ENCODE peak calls at places on chromosomes 16 and 17, in five cellular contexts. One of them, this sample, is unnamed.

GRCh38 chr16:17369441-17369951 is 101.3 kb downstream of the XYLT1 start:
- DNase-seq in pancreas: no peak
- DNase-seq in stomach: peak; percentile 59
- DNase-seq in CD8-positive, alpha-beta T cell: peak; percentile 87
- DNase-seq in PC-9: no peak
- DNase-seq in this sample: no peak

GRCh38 chr16:1991135-1991551 is 1.4 kb downstream of the SYNGR3 start:
- DNase-seq in pancreas: no peak
- DNase-seq in stomach: peak; percentile 51
- DNase-seq in CD8-positive, alpha-beta T cell: peak; percentile 68
- DNase-seq in PC-9: no peak
- DNase-seq in this sample: no peak

GRCh38 chr17:29383687-29384086 is 6.5 kb upstream of the TAOK1 start:
- DNase-seq in pancreas: no peak
- DNase-seq in stomach: no peak
- DNase-seq in CD8-positive, alpha-beta T cell: no peak
- DNase-seq in PC-9: no peak
- DNase-seq in this sample: no peak

GRCh38 chr16:48613061-48613957 is 3.3 kb upstream of the N4BP1 start:
- DNase-seq in pancreas: no peak
- DNase-seq in stomach: peak; percentile 25
- DNase-seq in CD8-positive, alpha-beta T cell: peak; percentile 75
- DNase-seq in PC-9: peak; percentile 80
- DNase-seq in this sample: peak; percentile 15

GRCh38 chr16:15782573-15783365 is 74.1 kb downstream of the MYH11 start:
- DNase-seq in pancreas: no peak
- DNase-seq in stomach: no peak
- DNase-seq in CD8-positive, alpha-beta T cell: no peak
- DNase-seq in PC-9: no peak
- DNase-seq in this sample: no peak

GRCh38 chr16:19898924-19899604 is 14.4 kb upstream of the GPRC5B start:
- DNase-seq in pancreas: peak; percentile 61
- DNase-seq in stomach: peak; percentile 46
- DNase-seq in CD8-positive, alpha-beta T cell: no peak
- DNase-seq in PC-9: peak; percentile 50
- DNase-seq in this sample: peak; percentile 18

GRCh38 chr16:75624921-75625334 is 1.8 kb upstream of the ADAT1 start:
- DNase-seq in pancreas: no peak
- DNase-seq in stomach: no peak
- DNase-seq in CD8-positive, alpha-beta T cell: no peak
- DNase-seq in PC-9: no peak
- DNase-seq in this sample: no peak

GRCh38 chr17:83187782-83188311 is 108.4 kb downstream of the METRNL start:
- DNase-seq in pancreas: no peak
- DNase-seq in stomach: no peak
- DNase-seq in CD8-positive, alpha-beta T cell: peak; percentile 5
- DNase-seq in PC-9: no peak
- DNase-seq in this sample: no peak

GRCh38 chr17:27384721-27385120 is 71.5 kb upstream of the KSR1 start:
- DNase-seq in pancreas: no peak
- DNase-seq in stomach: no peak
- DNase-seq in CD8-positive, alpha-beta T cell: no peak
- DNase-seq in PC-9: no peak
- DNase-seq in this sample: no peak

GRCh38 chr17:31371511-31372097 is 19.9 kb upstream of the RAB11FIP4 start:
- DNase-seq in pancreas: no peak
- DNase-seq in stomach: no peak
- DNase-seq in CD8-positive, alpha-beta T cell: no peak
- DNase-seq in PC-9: no peak
- DNase-seq in this sample: no peak

GRCh38 chr17:57323391-57323790 is 67.1 kb downstream of the MSI2 start:
- DNase-seq in pancreas: no peak
- DNase-seq in stomach: no peak
- DNase-seq in CD8-positive, alpha-beta T cell: no peak
- DNase-seq in PC-9: no peak
- DNase-seq in this sample: no peak

GRCh38 chr17:14756469-14756868 is 455.6 kb downstream of the HS3ST3B1 start:
- DNase-seq in pancreas: no peak
- DNase-seq in stomach: no peak
- DNase-seq in CD8-positive, alpha-beta T cell: no peak
- DNase-seq in PC-9: no peak
- DNase-seq in this sample: no peak

GRCh38 chr17:41627316-41628072 is 3.1 kb upstream of the KRT17 start:
- DNase-seq in pancreas: no peak
- DNase-seq in stomach: no peak
- DNase-seq in CD8-positive, alpha-beta T cell: no peak
- DNase-seq in PC-9: no peak
- DNase-seq in this sample: no peak

GRCh38 chr17:63378411-63379076 is 67.6 kb downstream of the CYB561 start:
- DNase-seq in pancreas: no peak
- DNase-seq in stomach: no peak
- DNase-seq in CD8-positive, alpha-beta T cell: no peak
- DNase-seq in PC-9: no peak
- DNase-seq in this sample: no peak

GRCh38 chr16:84650062-84650991 is 2.0 kb downstream of the KLHL36 start:
- DNase-seq in pancreas: no peak
- DNase-seq in stomach: no peak
- DNase-seq in CD8-positive, alpha-beta T cell: no peak
- DNase-seq in PC-9: peak; percentile 75
- DNase-seq in this sample: no peak

GRCh38 chr16:84648595-84649510 is 542 bp downstream of the KLHL36 start:
- DNase-seq in pancreas: peak; percentile 64
- DNase-seq in stomach: peak; percentile 68
- DNase-seq in CD8-positive, alpha-beta T cell: peak; percentile 62
- DNase-seq in PC-9: no peak
- DNase-seq in this sample: no peak

GRCh38 chr16:84647830-84648594 is at the start of gene KLHL36:
- DNase-seq in pancreas: peak; percentile 60
- DNase-seq in stomach: peak; percentile 66
- DNase-seq in CD8-positive, alpha-beta T cell: peak; percentile 84
- DNase-seq in PC-9: no peak
- DNase-seq in this sample: no peak

GRCh38 chr16:84652565-84652964 is 4.3 kb downstream of the KLHL36 start:
- DNase-seq in pancreas: no peak
- DNase-seq in stomach: no peak
- DNase-seq in CD8-positive, alpha-beta T cell: peak; percentile 76
- DNase-seq in PC-9: no peak
- DNase-seq in this sample: no peak

DNA sequence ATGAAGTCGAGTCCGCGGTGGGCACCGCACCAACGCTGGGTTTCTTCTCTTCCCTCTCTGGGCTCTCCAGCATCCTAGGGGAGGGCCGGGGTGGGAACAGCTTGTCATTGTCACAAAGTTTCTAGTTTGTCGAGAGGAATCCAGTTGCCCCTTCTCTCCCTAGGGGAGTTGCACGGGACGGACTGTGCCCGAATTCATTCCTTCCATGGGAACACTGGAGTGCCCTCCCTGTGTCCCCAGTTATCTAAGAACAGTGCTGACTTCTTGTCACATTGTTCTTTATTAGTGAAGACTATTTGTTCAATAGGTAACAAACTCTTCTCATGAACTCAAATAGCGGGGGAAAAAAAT is 1.2 kb downstream of the KLHL36 start:
- DNase-seq in pancreas: no peak
- DNase-seq in stomach: no peak
- DNase-seq in CD8-positive, alpha-beta T cell: no peak
- DNase-seq in PC-9: no peak
- DNase-seq in this sample: no peak
- H3K4me3 ChIP-seq in pancreas: peak overlapping the region; percentile 90
- H3K4me3 ChIP-seq in stomach: peak overlapping the region; percentile 83
- H3K4me3 ChIP-seq in CD8-positive, alpha-beta T cell: peak overlapping the region; percentile 63
- H3K4me3 ChIP-seq in PC-9: peak overlapping the region; percentile 98
- H3K4me3 ChIP-seq in this sample: peak overlapping the region; percentile 81

DNA sequence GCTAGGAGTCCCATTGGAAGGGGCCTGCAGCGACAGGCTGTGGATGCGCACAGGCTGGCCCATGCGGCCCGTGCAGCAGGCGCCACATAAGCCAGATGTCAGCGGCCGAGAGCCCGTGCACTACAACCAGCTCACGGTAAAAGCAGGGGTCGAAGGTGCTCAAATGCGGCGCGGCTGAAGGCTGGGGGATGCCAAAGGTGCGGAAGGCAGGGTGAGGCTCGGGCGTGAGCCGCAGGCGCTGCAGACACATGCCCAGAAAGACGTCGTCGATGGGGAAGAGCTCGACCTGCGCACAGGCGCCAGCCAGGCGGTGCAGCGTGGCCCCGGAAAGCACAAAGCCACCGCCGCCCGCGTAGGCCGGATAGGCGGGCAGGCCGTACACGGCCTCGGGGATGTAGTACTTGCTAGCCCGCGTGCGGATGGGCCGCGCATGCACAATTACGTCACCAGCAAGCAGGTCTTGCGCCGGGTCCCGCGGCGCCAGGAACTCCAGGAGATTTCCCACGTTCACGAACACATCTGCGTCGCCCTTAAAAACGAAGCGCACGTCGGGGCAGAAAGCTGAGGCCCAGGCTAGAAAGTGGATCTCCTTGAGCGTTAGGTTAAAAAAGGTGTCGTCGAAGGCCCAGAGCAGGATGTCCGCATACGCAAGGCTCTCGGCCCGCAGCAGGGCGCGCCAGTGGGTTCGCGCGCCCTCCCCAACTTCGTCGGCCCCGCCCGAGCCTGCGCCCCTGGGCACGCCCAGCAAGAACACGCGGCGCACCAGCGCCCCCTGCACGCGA is 1.3 kb downstream of the B3GNT9 start:
- DNase-seq in pancreas: no peak
- DNase-seq in stomach: no peak
- DNase-seq in CD8-positive, alpha-beta T cell: no peak
- DNase-seq in PC-9: no peak
- DNase-seq in this sample: no peak
- TF ChIP-seq CTCF in pancreas: no peak
- TF ChIP-seq CTCF in stomach: no peak
- TF ChIP-seq CTCF in CD8-positive, alpha-beta T cell: no peak
- TF ChIP-seq CTCF in PC-9: no peak
- TF ChIP-seq CTCF in this sample: no peak

DNA sequence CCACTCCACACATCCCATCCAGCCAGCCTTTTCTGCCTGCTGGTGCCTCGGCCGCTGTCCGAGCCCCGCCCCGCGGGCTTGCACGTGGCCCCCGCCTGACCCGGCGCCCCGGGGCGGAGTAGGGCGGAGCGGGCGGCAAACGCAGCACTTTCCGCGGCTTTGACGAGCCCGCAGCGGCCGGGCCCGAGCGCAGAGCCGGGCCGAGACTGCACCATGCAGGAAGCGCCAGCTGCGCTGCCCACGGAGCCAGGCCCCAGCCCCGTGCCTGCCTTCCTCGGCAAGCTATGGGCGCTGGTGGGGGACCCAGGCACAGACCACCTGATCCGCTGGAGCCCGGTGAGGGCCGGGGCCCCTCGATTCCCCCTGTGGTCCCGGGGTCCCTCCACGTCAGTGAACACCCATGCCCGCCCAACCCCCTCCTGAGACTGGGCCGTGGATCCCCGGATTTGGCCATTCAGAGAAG is at the start of gene HSF4:
- DNase-seq in pancreas: no peak
- DNase-seq in stomach: peak; percentile 79
- DNase-seq in CD8-positive, alpha-beta T cell: no peak
- DNase-seq in PC-9: no peak
- DNase-seq in this sample: no peak
- H3K4me3 ChIP-seq in pancreas: no peak within 1 kb of the TSS
- H3K4me3 ChIP-seq in stomach: peak within 1 kb of the TSS; percentile 49
- H3K4me3 ChIP-seq in CD8-positive, alpha-beta T cell: peak within 1 kb of the TSS; percentile 19
- H3K4me3 ChIP-seq in PC-9: no peak within 1 kb of the TSS
- H3K4me3 ChIP-seq in this sample: peak within 1 kb of the TSS; percentile 50

GRCh38 chr16:67398546-67399217 is 5.4 kb upstream of the TPPP3 start:
- DNase-seq in pancreas: no peak
- DNase-seq in stomach: no peak
- DNase-seq in CD8-positive, alpha-beta T cell: no peak
- DNase-seq in PC-9: no peak
- DNase-seq in this sample: no peak

GRCh38 chr16:67399218-67399733 is 6.0 kb upstream of the TPPP3 start:
- DNase-seq in pancreas: peak; percentile 47
- DNase-seq in stomach: peak; percentile 57
- DNase-seq in CD8-positive, alpha-beta T cell: peak; percentile 66
- DNase-seq in PC-9: no peak
- DNase-seq in this sample: no peak

GRCh38 chr16:67396775-67397450 is 3.6 kb upstream of the TPPP3 start:
- DNase-seq in pancreas: no peak
- DNase-seq in stomach: no peak
- DNase-seq in CD8-positive, alpha-beta T cell: no peak
- DNase-seq in PC-9: no peak
- DNase-seq in this sample: no peak

GRCh38 chr16:67397451-67397801 is 4.1 kb upstream of the TPPP3 start:
- DNase-seq in pancreas: peak; percentile 31
- DNase-seq in stomach: no peak
- DNase-seq in CD8-positive, alpha-beta T cell: no peak
- DNase-seq in PC-9: no peak
- DNase-seq in this sample: no peak

GRCh38 chr16:67397812-67398545 is 4.7 kb upstream of the TPPP3 start:
- DNase-seq in pancreas: no peak
- DNase-seq in stomach: no peak
- DNase-seq in CD8-positive, alpha-beta T cell: no peak
- DNase-seq in PC-9: no peak
- DNase-seq in this sample: no peak
- TF ChIP-seq CTCF in pancreas: no peak
- TF ChIP-seq CTCF in stomach: no peak
- TF ChIP-seq CTCF in CD8-positive, alpha-beta T cell: no peak
- TF ChIP-seq CTCF in PC-9: no peak
- TF ChIP-seq CTCF in this sample: no peak

This sample was measured in LNCaP clone FGC.